ENCODE peak calls at places on chromosomes 13 and 19, in ten cellular contexts. O is D721Med; R is HT-29; Q is H9; D is cerebellar cortex; S is left lung; H is CD4-positive, alpha-beta memory T cell; I is HEK293T; Y is mesothelial cell of epicardium; C is BE2C. W is an unnamed sample.

GRCh38 chr19:13398780-13399726 is 107.2 kb downstream of the CACNA1A start:
- DNase-seq in O (no peak), R (no peak), Q (no peak), D (peak), S (no peak), H (no peak), I (no peak), Y (no peak), C (peak), W (no peak)

GRCh38 chr19:19321143-19321577 is 531 bp downstream of the MAU2 start:
- DNase-seq in O (no peak), R (peak), Q (peak), D (peak), S (no peak), H (no peak), I (no peak), Y (peak), C (no peak), W (peak)

GRCh38 chr13:35838356-35838755 is 292.8 kb downstream of the DCLK1 start:
- DNase-seq in O (no peak), R (no peak), Q (no peak), D (no peak), S (no peak), H (no peak), I (no peak), Y (no peak), C (no peak), W (no peak)

GRCh38 chr13:64397699-64398098 is 2832.4 kb downstream of the PCDH9 start:
- DNase-seq in O (no peak), R (no peak), Q (no peak), D (no peak), S (no peak), H (no peak), I (no peak), Y (no peak), C (no peak), W (no peak)

GRCh38 chr19:33376423-33376822 is 2.9 kb downstream of the CEBPG start:
- DNase-seq in O (no peak), R (peak), Q (no peak), D (no peak), S (no peak), H (no peak), I (no peak), Y (no peak), C (no peak), W (no peak)

GRCh38 chr19:991174-991931 is 7.2 kb downstream of the WDR18 start:
- DNase-seq in O (no peak), R (no peak), Q (peak), D (no peak), S (no peak), H (peak), I (peak), Y (no peak), C (peak), W (no peak)

GRCh38 chr13:113890758-113891480 is 27.0 kb upstream of the GAS6 start:
- DNase-seq in O (no peak), R (no peak), Q (no peak), D (no peak), S (no peak), H (no peak), I (no peak), Y (no peak), C (no peak), W (no peak)

GRCh38 chr13:53743906-53744305 is 715.3 kb downstream of the OLFM4 start:
- DNase-seq in O (no peak), R (peak), Q (no peak), D (no peak), S (no peak), H (no peak), I (peak), Y (no peak), C (no peak), W (no peak)

GRCh38 chr13:19618925-19619324 is 14.5 kb upstream of the MPHOSPH8 start:
- DNase-seq in O (no peak), R (peak), Q (peak), D (peak), S (no peak), H (no peak), I (peak), Y (no peak), C (peak), W (no peak)

GRCh38 chr19:56174550-56174949 is 1.3 kb upstream of the GALP start:
- DNase-seq in O (no peak), R (no peak), Q (no peak), D (no peak), S (no peak), H (no peak), I (no peak), Y (no peak), C (no peak), W (no peak)

GRCh38 chr13:30002577-30002976 is 152.2 kb upstream of the UBL3 start:
- DNase-seq in O (no peak), R (no peak), Q (no peak), D (no peak), S (no peak), H (no peak), I (no peak), Y (no peak), C (no peak), W (no peak)

GRCh38 chr19:18278521-18279265 is 2.7 kb downstream of the JUND start:
- DNase-seq in O (no peak), R (peak), Q (no peak), D (peak), S (no peak), H (peak), I (no peak), Y (no peak), C (no peak), W (no peak)

GRCh38 chr19:5711025-5711424 is 8.9 kb downstream of the LONP1 start:
- DNase-seq in O (no peak), R (no peak), Q (no peak), D (no peak), S (no peak), H (no peak), I (no peak), Y (no peak), C (no peak), W (no peak)

GRCh38 chr19:49672131-49672919 is 4.7 kb upstream of the PRMT1 start:
- DNase-seq in O (peak), R (peak), Q (peak), D (peak), S (peak), H (peak), I (peak), Y (peak), C (peak), W (peak)

GRCh38 chr19:17831419-17831888 is 10.1 kb upstream of the INSL3 start:
- DNase-seq in O (no peak), R (no peak), Q (peak), D (no peak), S (no peak), H (no peak), I (no peak), Y (no peak), C (no peak), W (no peak)

GRCh38 chr19:30733826-30734550 is 361.8 kb downstream of the ZNF536 start:
- DNase-seq in O (no peak), R (no peak), Q (no peak), D (peak), S (no peak), H (no peak), I (no peak), Y (no peak), C (no peak), W (no peak)

GRCh38 chr13:70849267-70849666 is 741.0 kb upstream of the KLHL1 start:
- DNase-seq in O (no peak), R (no peak), Q (no peak), D (no peak), S (no peak), H (no peak), I (no peak), Y (no peak), C (no peak), W (no peak)

GRCh38 chr19:46319620-46320019 is 22.8 kb downstream of the HIF3A start:
- DNase-seq in O (no peak), R (no peak), Q (no peak), D (no peak), S (no peak), H (no peak), I (no peak), Y (no peak), C (no peak), W (no peak)

W was measured in SK-N-DZ.